ENCODE peak calls at places on chromosomes 11 and 22, in ten cellular contexts. J is non-pigmented ciliary epithelial cell; Z is PC-9; X is anterior cingulate cortex; D is NCI-H2081; L is NCI-H1105; R is activated naive CD4-positive, alpha-beta T cell; O is cardiac fibroblast; G is iPS-NIHi11; Y is activated CD8-positive, alpha-beta T cell treated with anti-CD3 and anti-CD28 coated beads, Interleukin-2, amount 10 ng/mL, durations not matched to agents 7 days and 5 days. T is an unnamed sample.

GRCh38 chr11:22555901-22556300 is 69.7 kb downstream of the FANCF start:
- DNase-seq in Z (no peak), G (no peak), J (no peak), Y (no peak), D (no peak), X (no peak), O (no peak), L (no peak), R (no peak), T (no peak)

GRCh38 chr22:36541831-36542391 is 12.9 kb upstream of the EIF3D start:
- DNase-seq in O (peak), L (no peak), X (no peak), G (no peak), Y (peak), Z (peak), R (no peak), D (no peak), J (peak), T (peak)

GRCh38 chr11:128593281-128593680 is 5.9 kb upstream of the ETS1 start:
- DNase-seq in G (peak), Y (no peak), X (no peak), J (peak), Z (no peak), L (no peak), D (no peak), O (peak), R (no peak), T (peak)

GRCh38 chr11:2314136-2314524 is 12.3 kb downstream of the TSPAN32 start:
- DNase-seq in X (no peak), L (no peak), Y (no peak), D (no peak), Z (no peak), O (no peak), J (no peak), G (no peak), R (no peak), T (no peak)

GRCh38 chr11:116930586-116930985 is 93.2 kb upstream of the APOA1 start:
- DNase-seq in R (no peak), X (no peak), Y (no peak), G (no peak), O (no peak), Z (no peak), L (no peak), D (no peak), J (no peak), T (no peak)

GRCh38 chr11:70191495-70192140 is 11.5 kb upstream of the FADD start:
- DNase-seq in Y (peak), L (peak), Z (peak), G (peak), O (peak), D (peak), R (peak), J (no peak), X (peak), T (no peak)

GRCh38 chr22:17910561-17911311 is 113.6 kb downstream of the MICAL3 start:
- DNase-seq in G (peak), L (no peak), D (no peak), O (peak), Y (no peak), R (no peak), X (peak), Z (no peak), J (peak), T (peak)

GRCh38 chr11:326592-326841 is 5.9 kb upstream of the IFITM3 start:
- DNase-seq in J (no peak), O (no peak), L (no peak), X (no peak), Y (no peak), R (no peak), D (no peak), G (no peak), Z (no peak), T (no peak)

GRCh38 chr11:96905084-96905641 is 515.4 kb downstream of the JRKL start:
- DNase-seq in Y (no peak), J (no peak), X (no peak), R (no peak), G (no peak), L (no peak), D (no peak), Z (no peak), O (no peak), T (no peak)

T was measured in retinal pigment epithelial cell.